ENCODE peak calls at places on chromosomes 16 and 17, in nine cellular contexts. P is GM04503; M is HCEC 1CT; L is activated CD4-positive, alpha-beta T cell treated with anti-CD3 and anti-CD28 coated beads for 48 hours; S is activated naive CD8-positive, alpha-beta T cell treated with anti-CD3 and anti-CD28 coated beads for 36 hours; D is neural progenitor cell; B is T-helper 2 cell; U is aorta; Y is COR-L47. E is an unnamed sample.

GRCh38 chr17:74042744-74043486 is 160.6 kb upstream of the RPL38 start:
- DNase-seq in D (no peak), L (peak; percentile 80), U (peak; percentile 86), S (peak; percentile 18), M (no peak), P (peak; percentile 73), B (no peak), Y (no peak), E (no peak)

GRCh38 chr17:34615326-34615725 is 35.9 kb downstream of the TMEM132E start:
- DNase-seq in B (no peak), S (no peak), U (no peak), M (no peak), P (no peak), D (no peak), Y (no peak), L (no peak), E (no peak)

GRCh38 chr16:85123891-85124635 is 11.8 kb upstream of the CIBAR2 start:
- DNase-seq in U (peak; percentile 95), Y (no peak), D (peak; percentile 40), L (no peak), M (peak; percentile 81), B (no peak), P (peak; percentile 76), S (no peak), E (no peak)

GRCh38 chr16:57316390-57317017 is 32.0 kb upstream of the PLLP start:
- DNase-seq in D (no peak), M (peak; percentile 84), B (no peak), P (peak; percentile 59), S (no peak), U (peak; percentile 81), Y (no peak), L (no peak), E (no peak)

GRCh38 chr16:88116121-88116900 is 165.1 kb downstream of the BANP start:
- DNase-seq in B (no peak), U (no peak), L (no peak), P (no peak), M (no peak), S (no peak), D (no peak), Y (no peak), E (no peak)

GRCh38 chr16:81261049-81261648 is 22.7 kb downstream of the BCO1 start:
- DNase-seq in P (no peak), D (no peak), Y (no peak), S (peak; percentile 3), B (no peak), L (peak; percentile 50), U (no peak), M (no peak), E (no peak)

GRCh38 chr17:73546121-73546520 is 98.1 kb downstream of the SDK2 start:
- DNase-seq in S (no peak), U (no peak), P (no peak), M (no peak), B (no peak), Y (no peak), L (no peak), D (no peak), E (no peak)

GRCh38 chr17:74566132-74566753 is 1.1 kb downstream of the CD300H start:
- DNase-seq in D (peak; percentile 72), L (peak; percentile 62), S (peak; percentile 19), Y (peak; percentile 33), U (no peak), P (no peak), B (no peak), M (no peak), E (no peak)

GRCh38 chr16:4693956-4694663 is 748 bp downstream of the NUDT16L1 start:
- DNase-seq in Y (no peak), L (peak; percentile 54), B (peak; percentile 46), U (no peak), D (peak; percentile 37), P (no peak), M (peak; percentile 32), S (peak; percentile 41), E (peak; percentile 32)

GRCh38 chr16:8620535-8620934 is 963 bp upstream of the METTL22 start:
- DNase-seq in S (no peak), U (no peak), Y (no peak), P (no peak), M (no peak), B (no peak), L (peak; percentile 23), D (no peak), E (no peak)

GRCh38 chr17:79620207-79621038 is 9.6 kb upstream of the RBFOX3 start:
- DNase-seq in U (peak; percentile 45), S (no peak), L (no peak), D (no peak), M (no peak), Y (no peak), B (no peak), P (no peak), E (no peak)